ENCODE peak calls at places on chromosome 1, in ten cellular contexts. F, H, K, W, R, T, S, P, V and L are unnamed samples.

GRCh38 chr1:206885341-206886060 is 11.7 kb upstream of the IL24 start:
- DNase-seq in S (peak; percentile 54), P (no peak), F (peak; percentile 85), R (no peak), V (peak; percentile 88), H (no peak), W (no peak), K (no peak), T (no peak), L (no peak)

GRCh38 chr1:53592521-53592982 is 133.4 kb downstream of the DMRTB1 start:
- DNase-seq in H (no peak), W (no peak), K (peak; percentile 26), R (no peak), T (no peak), P (no peak), F (peak; percentile 63), V (peak; percentile 36), S (peak; percentile 13), L (peak; percentile 7)

GRCh38 chr1:34829250-34829649 is 30.3 kb downstream of the SMIM12 start:
- DNase-seq in F (peak; percentile 41), P (no peak), T (no peak), W (no peak), K (no peak), V (no peak), H (no peak), S (peak; percentile 53), R (no peak), L (no peak)

GRCh38 chr1:225928186-225929175 is 4.4 kb upstream of the PYCR2 start:
- DNase-seq in W (peak; percentile 33), S (no peak), H (no peak), P (no peak), K (no peak), V (no peak), F (no peak), R (no peak), T (no peak), L (no peak)

GRCh38 chr1:107572674-107573205 is 392.2 kb downstream of the VAV3 start:
- DNase-seq in H (no peak), S (peak; percentile 7), R (no peak), V (peak; percentile 94), P (no peak), W (no peak), K (no peak), F (peak; percentile 61), T (no peak), L (peak; percentile 14)

GRCh38 chr1:95195046-95195445 is 39.0 kb upstream of the RWDD3 start:
- DNase-seq in H (no peak), F (no peak), T (no peak), K (no peak), V (no peak), R (no peak), W (no peak), S (no peak), P (no peak), L (no peak)

GRCh38 chr1:25615172-25615541 is 1.4 kb upstream of the MAN1C1 start:
- DNase-seq in R (no peak), P (no peak), K (no peak), H (no peak), S (no peak), W (no peak), T (peak; percentile 29), V (no peak), F (no peak), L (no peak)

GRCh38 chr1:182662121-182662890 is 22.1 kb downstream of the RGS8 start:
- DNase-seq in F (no peak), S (no peak), T (no peak), V (peak; percentile 39), W (no peak), H (no peak), R (no peak), K (no peak), P (no peak), L (no peak)

GRCh38 chr1:16014509-16015482 is 3.0 kb downstream of the HSPB7 start:
- DNase-seq in K (peak; percentile 41), P (peak; percentile 63), S (no peak), R (no peak), V (no peak), T (peak; percentile 48), H (no peak), W (no peak), F (no peak), L (no peak)

GRCh38 chr1:110243146-110243545 is 33.0 kb downstream of the KCNC4 start:
- DNase-seq in K (no peak), F (no peak), S (no peak), V (no peak), H (no peak), T (no peak), W (no peak), R (no peak), P (no peak), L (no peak)

GRCh38 chr1:175820456-175820855 is 77.1 kb upstream of the TNR start:
- DNase-seq in K (no peak), P (no peak), V (no peak), F (no peak), R (no peak), S (no peak), T (no peak), W (no peak), H (no peak), L (no peak)

GRCh38 chr1:175826705-175827104 is 83.3 kb upstream of the TNR start:
- DNase-seq in K (no peak), P (no peak), R (no peak), W (no peak), T (no peak), H (no peak), V (no peak), F (no peak), S (no peak), L (no peak)

GRCh38 chr1:175823401-175823800 is 80.0 kb upstream of the TNR start:
- DNase-seq in T (no peak), W (no peak), R (no peak), P (no peak), H (no peak), F (no peak), S (no peak), K (no peak), V (peak; percentile 49), L (no peak)

GRCh38 chr1:175822575-175822974 is 79.2 kb upstream of the TNR start:
- DNase-seq in V (peak; percentile 64), S (peak; percentile 15), K (no peak), H (no peak), R (no peak), W (no peak), T (no peak), F (peak; percentile 29), P (no peak), L (peak; percentile 28)

DNA sequence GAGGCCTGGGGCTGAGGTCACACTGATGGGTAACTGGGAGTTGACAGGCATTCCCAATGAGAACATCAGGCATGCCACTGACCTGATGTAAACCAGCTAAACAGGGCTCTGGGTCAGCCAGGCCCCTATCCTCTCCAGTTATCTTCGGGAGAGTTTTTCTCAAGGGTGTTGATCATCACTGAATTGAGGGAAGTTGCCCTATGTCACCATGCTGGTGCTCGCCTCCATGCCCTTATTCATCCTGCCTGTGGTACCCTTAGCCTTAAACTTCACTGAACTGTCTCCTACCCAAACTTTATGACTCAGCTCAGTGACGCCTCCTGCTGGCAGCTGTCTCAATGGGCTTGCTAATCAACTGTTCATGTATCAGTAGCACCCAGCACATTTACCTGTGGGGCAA is 80.7 kb upstream of the TNR start:
- DNase-seq in F (no peak), H (peak; percentile 54), R (no peak), V (no peak), S (no peak), W (no peak), K (no peak), P (no peak), T (peak; percentile 10), L (no peak)
- TF ChIP-seq CTCF in F (no peak), H (peak; percentile 23), R (no peak), V (no peak), S (no peak), W (no peak), K (no peak), P (peak; percentile 47), T (no peak), L (peak; percentile 14)

DNA sequence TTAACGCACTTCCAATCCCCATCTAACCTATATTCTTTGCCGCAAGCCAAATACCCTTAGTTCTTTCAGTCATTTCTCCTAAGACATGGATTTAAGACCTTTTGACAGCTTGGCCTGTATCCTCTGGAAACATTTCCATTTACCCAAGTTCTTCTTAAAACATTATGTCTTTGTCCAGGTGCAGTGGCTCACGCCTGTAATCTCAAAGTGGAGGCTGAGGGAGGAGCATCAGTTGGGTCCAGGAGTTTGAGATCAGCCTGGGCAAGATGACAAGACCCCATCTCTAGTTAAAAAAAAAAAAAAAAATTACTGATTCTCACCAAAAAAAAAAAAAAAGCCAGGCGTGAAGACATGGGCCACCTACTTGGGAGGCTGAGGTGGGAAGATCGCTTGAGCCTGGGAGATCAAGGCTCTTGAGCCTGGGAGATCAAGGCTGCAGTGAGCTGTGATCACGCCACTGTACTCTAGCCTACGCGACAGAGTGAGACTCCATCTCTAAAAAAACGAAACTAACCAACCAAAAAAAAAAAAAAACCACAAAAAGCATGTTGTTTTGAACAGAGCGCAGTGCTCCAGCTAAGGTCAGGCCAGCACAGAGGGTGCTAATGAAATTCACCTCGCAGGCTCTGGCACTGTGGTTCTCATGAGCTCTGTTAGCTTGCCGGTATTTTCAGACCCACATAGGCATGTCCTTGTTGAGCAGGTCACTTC is 36.0 kb downstream of the NUAK2 start:
- DNase-seq in T (no peak), K (no peak), V (no peak), W (no peak), F (no peak), S (no peak), P (no peak), H (no peak), R (no peak), L (no peak)
- TF ChIP-seq CTCF in T (no peak), K (no peak), V (no peak), W (no peak), F (no peak), S (no peak), P (no peak), H (no peak), R (no peak), L (no peak)

DNA sequence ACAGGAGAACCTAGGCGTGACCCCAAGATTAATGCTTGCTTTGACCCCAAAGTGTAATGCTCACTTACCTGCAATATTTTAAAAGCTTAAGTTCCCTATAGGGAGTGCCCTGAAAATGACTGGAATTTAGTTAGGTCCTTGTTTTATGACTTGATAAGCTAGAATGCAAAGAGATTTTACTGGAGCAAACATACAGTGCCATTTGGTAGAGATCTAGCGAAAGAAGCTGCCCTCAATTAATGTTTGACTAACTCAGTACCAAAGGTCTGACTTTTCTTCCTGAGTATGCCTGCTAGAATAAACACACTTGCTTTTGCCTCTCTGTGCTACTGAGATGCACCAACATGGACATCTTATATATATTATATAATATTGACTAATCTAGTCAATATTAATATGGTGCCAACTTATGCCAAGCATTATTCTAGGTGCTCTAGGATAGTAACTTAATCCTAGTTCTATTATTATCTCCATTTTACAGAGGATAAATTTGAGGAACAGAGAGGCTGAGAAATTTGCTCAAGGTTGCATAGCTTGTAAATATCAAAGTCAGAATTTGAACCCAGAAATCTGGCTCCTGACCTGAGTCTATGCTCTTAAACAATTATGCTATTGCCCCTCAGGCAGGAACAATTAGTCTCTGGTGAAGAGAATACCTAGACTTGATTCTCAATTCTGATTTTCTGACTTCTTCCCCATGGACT is 18.2 kb downstream of the S100A10 start:
- DNase-seq in F (no peak), P (no peak), R (no peak), V (no peak), S (no peak), K (no peak), W (no peak), T (no peak), H (no peak), L (no peak)
- TF ChIP-seq CTCF in F (no peak), P (no peak), R (no peak), V (no peak), S (no peak), K (no peak), W (no peak), T (no peak), H (no peak), L (no peak)

GRCh38 chr1:184210822-184211221 is 159.3 kb downstream of the TSEN15 start:
- DNase-seq in F (no peak), V (no peak), H (no peak), K (no peak), S (no peak), R (no peak), W (no peak), P (no peak), T (no peak), L (no peak)
- TF ChIP-seq CTCF in F (no peak), V (no peak), H (no peak), K (no peak), S (no peak), R (no peak), W (no peak), P (no peak), T (no peak), L (no peak)